ENCODE peak calls at places on chromosomes 16 and 17, in ten cellular contexts. One of them, this sample, is unnamed.

GRCh38 chr17:66184392-66184791 is 7.5 kb downstream of the CEP112 start:
- DNase-seq in choroid plexus epithelial cell: no peak
- DNase-seq in Peyer's patch: no peak
- DNase-seq in Caco-2: no peak
- DNase-seq in fibroblast of pulmonary artery: no peak
- DNase-seq in psoas muscle: no peak
- DNase-seq in lower leg skin: no peak
- DNase-seq in colonic mucosa: no peak
- DNase-seq in cardiac fibroblast: no peak
- DNase-seq in sigmoid colon: no peak
- DNase-seq in this sample: no peak

GRCh38 chr16:27690604-27691003 is 140.7 kb downstream of the KATNIP start:
- DNase-seq in Peyer's patch: no peak
- DNase-seq in colonic mucosa: peak; percentile 34
- DNase-seq in sigmoid colon: no peak
- DNase-seq in cardiac fibroblast: peak; percentile 42
- DNase-seq in psoas muscle: no peak
- DNase-seq in fibroblast of pulmonary artery: peak; percentile 30
- DNase-seq in Caco-2: no peak
- DNase-seq in lower leg skin: no peak
- DNase-seq in choroid plexus epithelial cell: peak; percentile 68
- DNase-seq in this sample: peak; percentile 38

GRCh38 chr17:73644145-73645049 is at the start of gene SDK2:
- DNase-seq in cardiac fibroblast: no peak
- DNase-seq in choroid plexus epithelial cell: no peak
- DNase-seq in Peyer's patch: peak; percentile 39
- DNase-seq in fibroblast of pulmonary artery: no peak
- DNase-seq in psoas muscle: no peak
- DNase-seq in sigmoid colon: no peak
- DNase-seq in colonic mucosa: peak; percentile 33
- DNase-seq in lower leg skin: no peak
- DNase-seq in Caco-2: no peak
- DNase-seq in this sample: no peak

GRCh38 chr17:42536372-42537155 is 523 bp downstream of the NAGLU start:
- DNase-seq in sigmoid colon: peak; percentile 96
- DNase-seq in cardiac fibroblast: peak; percentile 84
- DNase-seq in Peyer's patch: peak; percentile 79
- DNase-seq in Caco-2: peak; percentile 87
- DNase-seq in psoas muscle: peak; percentile 89
- DNase-seq in fibroblast of pulmonary artery: peak; percentile 87
- DNase-seq in colonic mucosa: peak; percentile 90
- DNase-seq in lower leg skin: peak; percentile 63
- DNase-seq in choroid plexus epithelial cell: peak; percentile 79
- DNase-seq in this sample: peak; percentile 88

GRCh38 chr17:51133365-51133764 is 12.7 kb upstream of the SPAG9 start:
- DNase-seq in Peyer's patch: no peak
- DNase-seq in choroid plexus epithelial cell: no peak
- DNase-seq in colonic mucosa: no peak
- DNase-seq in fibroblast of pulmonary artery: no peak
- DNase-seq in psoas muscle: no peak
- DNase-seq in cardiac fibroblast: peak; percentile 26
- DNase-seq in lower leg skin: no peak
- DNase-seq in sigmoid colon: no peak
- DNase-seq in Caco-2: no peak
- DNase-seq in this sample: no peak

GRCh38 chr16:67782567-67783352 is 23.6 kb downstream of the RANBP10 start:
- DNase-seq in Peyer's patch: no peak
- DNase-seq in psoas muscle: no peak
- DNase-seq in choroid plexus epithelial cell: no peak
- DNase-seq in fibroblast of pulmonary artery: no peak
- DNase-seq in cardiac fibroblast: no peak
- DNase-seq in colonic mucosa: no peak
- DNase-seq in lower leg skin: no peak
- DNase-seq in sigmoid colon: no peak
- DNase-seq in Caco-2: no peak
- DNase-seq in this sample: no peak

GRCh38 chr16:12497558-12497957 is 306.1 kb downstream of the CPPED1 start:
- DNase-seq in sigmoid colon: no peak
- DNase-seq in colonic mucosa: no peak
- DNase-seq in psoas muscle: no peak
- DNase-seq in Caco-2: no peak
- DNase-seq in Peyer's patch: no peak
- DNase-seq in fibroblast of pulmonary artery: no peak
- DNase-seq in cardiac fibroblast: no peak
- DNase-seq in choroid plexus epithelial cell: no peak
- DNase-seq in lower leg skin: no peak
- DNase-seq in this sample: no peak

GRCh38 chr16:74888227-74888862 is 96.6 kb downstream of the WDR59 start:
- DNase-seq in fibroblast of pulmonary artery: no peak
- DNase-seq in cardiac fibroblast: no peak
- DNase-seq in choroid plexus epithelial cell: no peak
- DNase-seq in lower leg skin: no peak
- DNase-seq in colonic mucosa: no peak
- DNase-seq in Peyer's patch: no peak
- DNase-seq in sigmoid colon: no peak
- DNase-seq in psoas muscle: no peak
- DNase-seq in Caco-2: no peak
- DNase-seq in this sample: no peak

GRCh38 chr16:50246299-50247122 is 19.8 kb upstream of the ADCY7 start:
- DNase-seq in Caco-2: no peak
- DNase-seq in psoas muscle: no peak
- DNase-seq in colonic mucosa: peak; percentile 29
- DNase-seq in lower leg skin: no peak
- DNase-seq in choroid plexus epithelial cell: no peak
- DNase-seq in sigmoid colon: peak; percentile 67
- DNase-seq in cardiac fibroblast: no peak
- DNase-seq in Peyer's patch: no peak
- DNase-seq in fibroblast of pulmonary artery: no peak
- DNase-seq in this sample: no peak

GRCh38 chr16:11914759-11915643 is 755 bp downstream of the GSPT1 start:
- DNase-seq in fibroblast of pulmonary artery: peak; percentile 34
- DNase-seq in cardiac fibroblast: peak; percentile 43
- DNase-seq in choroid plexus epithelial cell: peak; percentile 57
- DNase-seq in colonic mucosa: peak; percentile 62
- DNase-seq in sigmoid colon: peak; percentile 70
- DNase-seq in Caco-2: peak; percentile 41
- DNase-seq in psoas muscle: peak; percentile 54
- DNase-seq in lower leg skin: peak; percentile 23
- DNase-seq in Peyer's patch: peak; percentile 51
- DNase-seq in this sample: peak; percentile 47

GRCh38 chr16:24700549-24701392 is 28.7 kb upstream of the TNRC6A start:
- DNase-seq in choroid plexus epithelial cell: peak; percentile 98
- DNase-seq in cardiac fibroblast: peak; percentile 99
- DNase-seq in fibroblast of pulmonary artery: peak; percentile 97
- DNase-seq in lower leg skin: peak; percentile 90
- DNase-seq in Peyer's patch: peak; percentile 18
- DNase-seq in Caco-2: no peak
- DNase-seq in colonic mucosa: peak; percentile 56
- DNase-seq in psoas muscle: peak; percentile 70
- DNase-seq in sigmoid colon: peak; percentile 96
- DNase-seq in this sample: peak; percentile 95

GRCh38 chr16:2752850-2753522 is 548 bp downstream of the SRRM2 start:
- DNase-seq in fibroblast of pulmonary artery: peak; percentile 82
- DNase-seq in choroid plexus epithelial cell: peak; percentile 79
- DNase-seq in Caco-2: peak; percentile 85
- DNase-seq in psoas muscle: peak; percentile 90
- DNase-seq in colonic mucosa: peak; percentile 84
- DNase-seq in cardiac fibroblast: peak; percentile 80
- DNase-seq in Peyer's patch: no peak
- DNase-seq in lower leg skin: peak; percentile 66
- DNase-seq in sigmoid colon: peak; percentile 93
- DNase-seq in this sample: peak; percentile 79

GRCh38 chr16:12786077-12786476 is 17.6 kb downstream of the CPPED1 start:
- DNase-seq in fibroblast of pulmonary artery: no peak
- DNase-seq in Peyer's patch: no peak
- DNase-seq in sigmoid colon: no peak
- DNase-seq in choroid plexus epithelial cell: no peak
- DNase-seq in cardiac fibroblast: no peak
- DNase-seq in lower leg skin: no peak
- DNase-seq in colonic mucosa: no peak
- DNase-seq in Caco-2: no peak
- DNase-seq in psoas muscle: no peak
- DNase-seq in this sample: no peak

GRCh38 chr17:73394523-73395450 is 83.0 kb upstream of the CDC42EP4 start:
- DNase-seq in sigmoid colon: no peak
- DNase-seq in lower leg skin: no peak
- DNase-seq in Caco-2: no peak
- DNase-seq in cardiac fibroblast: no peak
- DNase-seq in choroid plexus epithelial cell: no peak
- DNase-seq in fibroblast of pulmonary artery: no peak
- DNase-seq in psoas muscle: no peak
- DNase-seq in colonic mucosa: no peak
- DNase-seq in Peyer's patch: no peak
- DNase-seq in this sample: no peak

GRCh38 chr16:78705694-78706093 is 606.2 kb downstream of the WWOX start:
- DNase-seq in psoas muscle: no peak
- DNase-seq in lower leg skin: no peak
- DNase-seq in fibroblast of pulmonary artery: peak; percentile 10
- DNase-seq in choroid plexus epithelial cell: peak; percentile 34
- DNase-seq in Peyer's patch: no peak
- DNase-seq in Caco-2: no peak
- DNase-seq in colonic mucosa: no peak
- DNase-seq in cardiac fibroblast: peak; percentile 35
- DNase-seq in sigmoid colon: no peak
- DNase-seq in this sample: peak; percentile 75

DNA sequence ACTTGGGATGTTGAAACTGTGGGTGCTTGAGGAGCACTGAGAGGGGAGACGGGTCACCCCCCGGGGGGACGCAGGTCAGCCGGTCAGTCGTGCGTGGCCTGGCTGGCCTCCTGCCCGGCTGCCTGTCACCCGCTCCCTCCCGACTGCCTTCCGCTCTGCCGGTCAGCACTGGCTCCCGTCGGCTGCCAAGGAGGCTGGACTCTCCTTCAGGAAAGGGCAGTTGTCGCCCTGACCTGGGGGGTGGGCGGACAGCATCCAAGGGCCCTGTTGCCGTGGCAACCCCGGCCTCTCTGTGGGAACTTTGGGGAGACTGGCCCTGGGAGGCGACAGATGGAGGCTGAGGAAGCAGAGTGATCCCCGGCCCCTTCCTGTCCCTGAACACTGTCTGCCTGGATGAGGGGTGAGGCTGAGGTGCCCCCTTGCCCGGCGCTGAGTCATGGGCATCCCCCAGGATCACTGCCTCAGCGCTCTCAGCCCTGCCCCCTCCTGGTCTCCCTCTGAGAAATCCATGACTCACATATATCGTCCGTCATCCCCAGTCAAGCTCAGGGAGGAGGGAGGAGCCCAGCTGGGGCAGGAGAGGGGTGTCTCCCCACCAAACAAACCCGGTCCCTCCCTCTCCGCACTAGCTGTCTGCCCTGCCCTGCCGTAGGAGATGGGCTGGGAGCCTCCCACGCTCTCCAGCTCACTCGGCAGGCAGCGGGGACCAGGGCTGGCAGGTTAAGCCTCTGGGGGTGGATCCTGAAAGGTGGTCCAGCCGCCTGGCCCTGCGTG is at the start of gene ADGRG1:
- DNase-seq in lower leg skin: peak; percentile 76
- DNase-seq in choroid plexus epithelial cell: peak; percentile 97
- DNase-seq in Peyer's patch: no peak
- DNase-seq in sigmoid colon: peak; percentile 81
- DNase-seq in colonic mucosa: peak; percentile 52
- DNase-seq in psoas muscle: peak; percentile 73
- DNase-seq in Caco-2: no peak
- DNase-seq in fibroblast of pulmonary artery: peak; percentile 97
- DNase-seq in cardiac fibroblast: peak; percentile 97
- DNase-seq in this sample: peak; percentile 87
- H3K4me3 ChIP-seq in lower leg skin: peak within 1 kb of the TSS; percentile 26
- H3K4me3 ChIP-seq in choroid plexus epithelial cell: peak within 1 kb of the TSS; percentile 52
- H3K4me3 ChIP-seq in Peyer's patch: peak within 1 kb of the TSS; percentile 30
- H3K4me3 ChIP-seq in sigmoid colon: peak within 1 kb of the TSS; percentile 24
- H3K4me3 ChIP-seq in colonic mucosa: no peak within 1 kb of the TSS
- H3K4me3 ChIP-seq in psoas muscle: peak within 1 kb of the TSS; percentile 59
- H3K4me3 ChIP-seq in Caco-2: no peak within 1 kb of the TSS
- H3K4me3 ChIP-seq in fibroblast of pulmonary artery: peak within 1 kb of the TSS; percentile 43
- H3K4me3 ChIP-seq in cardiac fibroblast: peak within 1 kb of the TSS; percentile 28
- H3K4me3 ChIP-seq in this sample: no peak within 1 kb of the TSS

GRCh38 chr16:17230932-17231581 is 239.7 kb downstream of the XYLT1 start:
- DNase-seq in Caco-2: no peak
- DNase-seq in lower leg skin: no peak
- DNase-seq in psoas muscle: no peak
- DNase-seq in choroid plexus epithelial cell: no peak
- DNase-seq in fibroblast of pulmonary artery: no peak
- DNase-seq in Peyer's patch: no peak
- DNase-seq in colonic mucosa: no peak
- DNase-seq in cardiac fibroblast: no peak
- DNase-seq in sigmoid colon: no peak
- DNase-seq in this sample: no peak
- TF ChIP-seq CTCF in Caco-2: no peak
- TF ChIP-seq CTCF in lower leg skin: no peak
- TF ChIP-seq CTCF in psoas muscle: no peak
- TF ChIP-seq CTCF in choroid plexus epithelial cell: no peak
- TF ChIP-seq CTCF in fibroblast of pulmonary artery: no peak
- TF ChIP-seq CTCF in Peyer's patch: no peak
- TF ChIP-seq CTCF in colonic mucosa: no peak
- TF ChIP-seq CTCF in cardiac fibroblast: no peak
- TF ChIP-seq CTCF in sigmoid colon: no peak
- TF ChIP-seq CTCF in this sample: no peak

DNA sequence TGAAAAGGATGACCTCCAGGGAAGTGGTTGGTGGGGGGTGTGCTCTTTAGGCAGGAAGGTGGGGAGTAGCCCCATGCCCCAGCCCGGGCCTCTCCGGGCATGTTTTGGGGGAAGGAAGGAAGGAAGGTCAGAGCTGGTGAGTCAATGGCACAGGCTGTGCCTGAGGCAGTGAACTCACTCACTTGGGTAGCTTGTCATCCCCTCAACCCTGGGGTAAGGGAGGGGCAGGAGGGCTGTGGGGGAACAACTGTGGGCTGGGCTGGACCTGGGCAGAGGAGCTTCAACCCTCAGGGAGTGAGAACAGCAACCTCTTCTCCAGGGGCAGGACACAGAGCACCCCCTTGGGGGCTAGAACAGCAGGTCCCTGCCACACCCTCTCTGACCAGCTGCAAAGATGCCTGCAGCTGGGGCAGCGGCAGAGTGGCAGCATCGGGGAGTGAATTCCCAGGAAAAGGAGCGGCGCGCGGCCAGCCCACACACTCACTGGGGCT is 6.3 kb downstream of the CSF3 start:
- DNase-seq in psoas muscle: peak; percentile 71
- DNase-seq in cardiac fibroblast: peak; percentile 76
- DNase-seq in sigmoid colon: no peak
- DNase-seq in fibroblast of pulmonary artery: peak; percentile 57
- DNase-seq in colonic mucosa: no peak
- DNase-seq in Caco-2: no peak
- DNase-seq in Peyer's patch: no peak
- DNase-seq in choroid plexus epithelial cell: peak; percentile 13
- DNase-seq in lower leg skin: no peak
- DNase-seq in this sample: peak; percentile 41
- H3K4me3 ChIP-seq in psoas muscle: no peak overlapping the region
- H3K4me3 ChIP-seq in cardiac fibroblast: no peak overlapping the region
- H3K4me3 ChIP-seq in sigmoid colon: no peak overlapping the region
- H3K4me3 ChIP-seq in fibroblast of pulmonary artery: no peak overlapping the region
- H3K4me3 ChIP-seq in colonic mucosa: no peak overlapping the region
- H3K4me3 ChIP-seq in Caco-2: no peak overlapping the region
- H3K4me3 ChIP-seq in Peyer's patch: no peak overlapping the region
- H3K4me3 ChIP-seq in choroid plexus epithelial cell: no peak overlapping the region
- H3K4me3 ChIP-seq in lower leg skin: no peak overlapping the region
- H3K4me3 ChIP-seq in this sample: no peak overlapping the region

DNA sequence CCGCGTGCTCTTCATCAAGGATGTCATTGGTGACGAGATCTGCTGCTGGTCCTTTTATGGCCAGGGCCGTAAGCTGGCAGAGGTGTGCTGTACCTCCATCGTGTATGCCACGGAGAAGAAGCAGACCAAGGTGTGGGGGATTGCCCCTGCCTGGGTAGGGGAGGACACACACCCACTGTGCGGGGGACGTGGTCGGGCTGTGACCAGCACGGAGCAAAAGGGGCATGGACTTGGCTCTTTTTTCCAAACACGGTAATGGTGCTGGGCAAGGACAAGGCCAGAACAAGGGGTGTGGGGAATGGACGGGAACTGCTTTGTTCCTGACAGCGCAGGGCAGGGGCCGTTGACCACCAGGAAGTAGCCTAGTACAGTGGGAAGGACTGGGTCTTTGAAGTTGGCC is 6.8 kb downstream of the TNFAIP1 start:
- DNase-seq in sigmoid colon: no peak
- DNase-seq in cardiac fibroblast: no peak
- DNase-seq in lower leg skin: no peak
- DNase-seq in psoas muscle: no peak
- DNase-seq in Caco-2: no peak
- DNase-seq in fibroblast of pulmonary artery: no peak
- DNase-seq in choroid plexus epithelial cell: no peak
- DNase-seq in Peyer's patch: no peak
- DNase-seq in colonic mucosa: no peak
- DNase-seq in this sample: no peak
- TF ChIP-seq CTCF in sigmoid colon: no peak
- TF ChIP-seq CTCF in cardiac fibroblast: no peak
- TF ChIP-seq CTCF in lower leg skin: no peak
- TF ChIP-seq CTCF in psoas muscle: no peak
- TF ChIP-seq CTCF in Caco-2: no peak
- TF ChIP-seq CTCF in fibroblast of pulmonary artery: no peak
- TF ChIP-seq CTCF in choroid plexus epithelial cell: no peak
- TF ChIP-seq CTCF in Peyer's patch: no peak
- TF ChIP-seq CTCF in colonic mucosa: no peak
- TF ChIP-seq CTCF in this sample: no peak